ENCODE peak calls at places on chromosomes 6 and 20, in six cellular contexts. Z, M, H, U, T and E are unnamed samples. For H3K36me3, the result is how much of the 10 kb centered on the place peaks cover.

GRCh38 chr6:34798057-34798456 is 6.2 kb downstream of the BLTP3A start:
- DNase-seq in Z (no peak), T (no peak), U (no peak), H (no peak), M (no peak), E (no peak)

GRCh38 chr20:63102720-63103375 is 96.1 kb upstream of the BHLHE23 start:
- DNase-seq in Z (peak), H (peak), U (no peak), M (no peak), T (no peak), E (peak)

GRCh38 chr20:51800769-51801219 is 1.5 kb downstream of the SALL4 start:
- DNase-seq in U (no peak), H (peak), M (peak), Z (peak), T (no peak), E (peak)

GRCh38 chr6:36526066-36526465 is 21.2 kb downstream of the STK38 start:
- DNase-seq in T (no peak), M (peak), H (no peak), U (no peak), Z (no peak), E (no peak)

GRCh38 chr20:62606551-62607201 is 35.6 kb upstream of the SLCO4A1 start:
- DNase-seq in Z (no peak), U (no peak), M (peak), T (no peak), H (peak), E (no peak)

GRCh38 chr6:139996253-139996834 is 621.9 kb upstream of the CITED2 start:
- DNase-seq in Z (no peak), T (peak), M (peak), U (no peak), H (peak), E (no peak)

GRCh38 chr20:45971675-45972499 is at the start of gene ZNF335:
- DNase-seq in T (peak), U (peak), M (peak), Z (peak), H (peak), E (peak)

GRCh38 chr6:104828478-104828877 is 31.2 kb downstream of the HACE1 start:
- DNase-seq in T (no peak), M (no peak), U (no peak), H (no peak), Z (no peak), E (no peak)

GRCh38 chr6:96532399-96532798 is 10.8 kb downstream of the UFL1 start:
- DNase-seq in M (no peak), Z (no peak), H (no peak), T (no peak), U (no peak), E (no peak)

GRCh38 chr6:45438849-45439406 is 61.2 kb upstream of the SUPT3H start:
- DNase-seq in H (peak), U (peak), T (no peak), Z (peak), M (no peak), E (peak)

GRCh38 chr6:44373051-44373450 is 14.5 kb upstream of the CDC5L start:
- DNase-seq in M (no peak), T (no peak), U (no peak), H (no peak), Z (no peak), E (no peak)

GRCh38 chr6:107116328-107116892 is 1.1 kb upstream of the BEND3 start:
- DNase-seq in H (no peak), Z (peak), T (no peak), U (no peak), M (peak), E (peak)

GRCh38 chr20:52959125-52959524 is 13.0 kb upstream of the TSHZ2 start:
- DNase-seq in T (peak), H (peak), U (no peak), M (no peak), Z (peak), E (no peak)

GRCh38 chr6:107101661-107102413 is 13.5 kb downstream of the BEND3 start:
- DNase-seq in H (no peak), U (no peak), M (no peak), T (no peak), Z (no peak), E (no peak)

GRCh38 chr6:169894377-169894960 is 143.0 kb downstream of the ERMARD start:
- DNase-seq in Z (no peak), T (no peak), U (no peak), M (no peak), H (no peak), E (no peak)

GRCh38 chr6:138161434-138162103 is at the start of gene ARFGEF3:
- DNase-seq in U (peak), T (peak), H (peak), M (peak), Z (peak), E (peak)

GRCh38 chr6:33967966-33968724 is 164.3 kb upstream of the MLN start:
- DNase-seq in U (no peak), T (peak), Z (peak), M (peak), H (no peak), E (peak)

GRCh38 chr20:31806564-31807355 is 12.4 kb upstream of the MYLK2 start:
- DNase-seq in M (no peak), H (peak), U (peak), T (no peak), Z (no peak), E (peak)

GRCh38 chr20:31803552-31804291 is 15.4 kb upstream of the MYLK2 start:
- DNase-seq in T (no peak), M (no peak), U (no peak), Z (no peak), H (no peak), E (no peak)

DNA sequence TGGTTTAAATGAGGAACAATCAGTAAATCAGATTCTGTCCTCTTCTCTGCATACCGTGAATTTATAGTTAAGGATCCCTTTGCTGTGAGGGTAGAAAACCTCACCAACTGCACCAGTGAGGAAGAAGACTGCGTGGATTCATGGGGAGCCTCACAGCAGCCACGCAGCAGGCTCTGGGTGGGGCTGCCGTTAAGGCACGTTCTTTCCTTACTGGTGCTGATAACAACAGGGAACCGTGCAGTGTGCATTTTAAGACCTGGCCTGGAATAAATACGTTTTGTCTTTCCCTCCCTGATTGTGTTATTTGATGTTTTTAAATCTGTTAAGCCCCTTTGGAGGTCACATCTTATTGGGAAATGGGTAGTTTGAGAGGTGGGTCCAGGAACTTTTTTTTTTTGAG is 17.6 kb upstream of the MYLK2 start:
- DNase-seq in Z (no peak), T (no peak), H (no peak), U (no peak), M (no peak), E (no peak)
- H3K36me3 ChIP-seq in Z (under half), T (under half), H (under half), U (under half), M (half or more), E (half or more)

GRCh38 chr6:42029062-42029685 is 21.1 kb upstream of the TAF8 start:
- DNase-seq in H (no peak), U (no peak), M (no peak), T (no peak), Z (no peak), E (no peak)
- H3K4me2 ChIP-seq in H (no peak), U (no peak), M (no peak), T (no peak), Z (no peak), E (no peak)

GRCh38 chr20:31485450-31486339 is 10.6 kb downstream of the REM1 start:
- DNase-seq in Z (peak), U (peak), M (no peak), H (peak), T (no peak), E (no peak)
- H3K9ac ChIP-seq in Z (peak), U (peak), M (no peak), H (no peak), T (no peak), E (no peak)

GRCh38 chr6:160160450-160160849 is 38.8 kb downstream of the SLC22A1 start:
- DNase-seq in H (no peak), M (no peak), U (no peak), T (peak), Z (no peak), E (peak)

GRCh38 chr6:160156842-160157241 is 35.2 kb downstream of the SLC22A1 start:
- DNase-seq in H (peak), M (peak), Z (no peak), U (peak), T (no peak), E (no peak)

GRCh38 chr6:160154471-160154870 is 32.9 kb downstream of the SLC22A1 start:
- DNase-seq in T (no peak), H (no peak), Z (no peak), U (no peak), M (no peak), E (no peak)
- H3K36me3 ChIP-seq in T (under half), H (under half), Z (under half), U (under half), M (under half), E (under half)

DNA sequence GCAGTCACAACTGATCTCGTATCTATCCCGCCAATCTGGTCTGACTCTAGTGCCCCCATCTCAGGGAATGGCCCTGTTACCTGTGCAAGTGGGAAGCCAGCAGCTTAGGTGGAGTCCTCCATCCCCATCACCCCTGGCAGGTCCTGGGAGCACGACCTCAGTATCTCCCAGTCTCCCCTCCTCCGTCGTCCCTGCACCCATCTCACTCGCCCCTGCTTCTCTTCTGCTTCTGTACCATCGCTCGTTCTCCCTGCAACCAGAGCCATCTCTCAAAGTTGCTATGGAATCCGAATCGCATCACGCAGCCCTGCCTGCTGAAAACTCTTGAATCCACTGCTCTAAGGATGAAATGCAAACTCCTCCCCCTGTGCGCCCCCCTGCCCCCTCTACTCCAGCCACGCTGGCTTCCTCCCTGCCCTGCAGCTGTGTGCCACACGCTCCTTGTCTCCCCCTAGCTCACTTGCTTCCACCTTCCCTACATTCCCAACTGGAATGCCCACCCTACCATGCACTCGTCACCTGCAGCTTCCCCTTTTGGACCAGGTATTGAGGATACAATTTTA is 64.0 kb upstream of the PTGIS start:
- DNase-seq in M (no peak), T (no peak), H (no peak), U (no peak), Z (no peak), E (no peak)
- H3K4me2 ChIP-seq in M (no peak), T (no peak), H (no peak), U (no peak), Z (no peak), E (no peak)